ENCODE peak calls at places on chromosomes 6 and 20, in eight cellular contexts. Q is NCI-H1105, O is foreskin keratinocyte, H is HFF-Myc, G is iris pigment epithelial cell, I is skeletal muscle cell, R is HEK293T, D is AG08396. P is an unnamed sample.

GRCh38 chr6:85450578-85450884 is 648 bp downstream of the NT5E start:
- DNase-seq in Q (no peak), O (no peak), H (no peak), G (no peak), I (no peak), R (no peak), D (no peak), P (no peak)

GRCh38 chr6:37689356-37689755 is 8.3 kb downstream of the MDGA1 start:
- DNase-seq in Q (no peak), O (no peak), H (no peak), G (no peak), I (no peak), R (no peak), D (no peak), P (no peak)

GRCh38 chr6:31776563-31776960 is 566 bp downstream of the VWA7 start:
- DNase-seq in Q (no peak), O (no peak), H (no peak), G (no peak), I (no peak), R (no peak), D (no peak), P (no peak)

GRCh38 chr6:90915224-90915915 is 328.5 kb upstream of the MAP3K7 start:
- DNase-seq in Q (no peak), O (no peak), H (no peak), G (no peak), I (no peak), R (no peak), D (no peak), P (no peak)

GRCh38 chr20:13099676-13100075 is 90.9 kb downstream of the SPTLC3 start:
- DNase-seq in Q (no peak), O (peak; percentile 98), H (no peak), G (no peak), I (no peak), R (no peak), D (no peak), P (no peak)

GRCh38 chr20:9689041-9689440 is 149.8 kb downstream of the PAK5 start:
- DNase-seq in Q (no peak), O (no peak), H (no peak), G (no peak), I (no peak), R (no peak), D (no peak), P (no peak)

GRCh38 chr6:3751730-3752537 is 421 bp upstream of the PXDC1 start:
- DNase-seq in Q (peak; percentile 33), O (peak; percentile 64), H (no peak), G (peak; percentile 95), I (peak; percentile 84), R (peak; percentile 78), D (peak; percentile 95), P (peak; percentile 45)

GRCh38 chr6:105757512-105758200 is 328.5 kb upstream of the PRDM1 start:
- DNase-seq in Q (peak; percentile 72), O (peak; percentile 75), H (no peak), G (no peak), I (no peak), R (no peak), D (no peak), P (no peak)

GRCh38 chr6:27161946-27162603 is 85.4 kb upstream of the PRSS16 start:
- DNase-seq in Q (peak; percentile 52), O (peak; percentile 74), H (peak; percentile 41), G (peak; percentile 70), I (no peak), R (peak; percentile 20), D (peak; percentile 12), P (peak; percentile 39)

GRCh38 chr20:3210346-3210745 is 1.0 kb downstream of the ITPA start:
- DNase-seq in Q (no peak), O (no peak), H (no peak), G (no peak), I (no peak), R (no peak), D (no peak), P (no peak)

GRCh38 chr20:49894073-49894470 is 21.3 kb downstream of the SPATA2 start:
- DNase-seq in Q (no peak), O (no peak), H (no peak), G (no peak), I (no peak), R (no peak), D (no peak), P (no peak)

GRCh38 chr6:130385059-130385695 is 19.4 kb downstream of the TMEM200A start:
- DNase-seq in Q (no peak), O (no peak), H (no peak), G (no peak), I (no peak), R (no peak), D (no peak), P (no peak)

GRCh38 chr6:81749704-81750103 is 2.8 kb downstream of the TENT5A start:
- DNase-seq in Q (peak; percentile 60), O (no peak), H (no peak), G (no peak), I (no peak), R (no peak), D (peak; percentile 19), P (no peak)

GRCh38 chr6:4291453-4292403 is 156.4 kb upstream of the ECI2 start:
- DNase-seq in Q (no peak), O (peak; percentile 57), H (no peak), G (peak; percentile 84), I (no peak), R (no peak), D (peak; percentile 35), P (no peak)

GRCh38 chr6:158605266-158605878 is 39.2 kb downstream of the DYNLT1 start:
- DNase-seq in Q (peak; percentile 66), O (peak; percentile 41), H (peak; percentile 51), G (peak; percentile 74), I (peak; percentile 23), R (peak; percentile 84), D (peak; percentile 84), P (peak; percentile 35)

GRCh38 chr20:59412896-59413295 is 112.5 kb downstream of the EDN3 start:
- DNase-seq in Q (no peak), O (no peak), H (no peak), G (no peak), I (no peak), R (no peak), D (no peak), P (no peak)

GRCh38 chr6:144702781-144703180 is 417.6 kb downstream of the UTRN start:
- DNase-seq in Q (no peak), O (no peak), H (no peak), G (no peak), I (no peak), R (no peak), D (no peak), P (no peak)

GRCh38 chr6:127131275-127131674 is 12.8 kb downstream of the RSPO3 start:
- DNase-seq in Q (no peak), O (no peak), H (no peak), G (no peak), I (no peak), R (no peak), D (no peak), P (no peak)

GRCh38 chr20:17202668-17203067 is 24.2 kb upstream of the PCSK2 start:
- DNase-seq in Q (no peak), O (no peak), H (no peak), G (no peak), I (no peak), R (peak; percentile 23), D (no peak), P (no peak)

GRCh38 chr6:28789553-28790083 is 134.2 kb downstream of the TRIM27 start:
- DNase-seq in Q (peak; percentile 65), O (peak; percentile 76), H (no peak), G (peak; percentile 68), I (no peak), R (no peak), D (peak; percentile 27), P (no peak)

GRCh38 chr20:13638162-13638495 is 603 bp downstream of the TASP1 start:
- DNase-seq in Q (no peak), O (peak; percentile 17), H (no peak), G (peak; percentile 20), I (no peak), R (peak; percentile 48), D (peak; percentile 12), P (no peak)

GRCh38 chr6:39309942-39310531 is 4.2 kb downstream of the KCNK17 start:
- DNase-seq in Q (peak; percentile 30), O (peak; percentile 35), H (peak; percentile 20), G (peak; percentile 64), I (peak; percentile 15), R (peak; percentile 85), D (peak; percentile 88), P (peak; percentile 12)

GRCh38 chr20:4989570-4989969 is 11.7 kb downstream of the SLC23A2 start:
- DNase-seq in Q (no peak), O (no peak), H (no peak), G (no peak), I (no peak), R (no peak), D (no peak), P (no peak)

GRCh38 chr6:151389640-151390275 is 1.6 kb downstream of the ZBTB2 start:
- DNase-seq in Q (peak; percentile 54), O (peak; percentile 77), H (no peak), G (peak; percentile 69), I (peak; percentile 57), R (peak; percentile 61), D (peak; percentile 56), P (no peak)

GRCh38 chr6:134358320-134358719 is 40.4 kb upstream of the SGK1 start:
- DNase-seq in Q (no peak), O (no peak), H (no peak), G (peak; percentile 98), I (peak; percentile 53), R (no peak), D (no peak), P (no peak)

GRCh38 chr20:14189794-14190402 is 147.5 kb downstream of the FLRT3 start:
- DNase-seq in Q (peak; percentile 28), O (peak; percentile 52), H (peak; percentile 20), G (peak; percentile 39), I (no peak), R (no peak), D (no peak), P (no peak)

GRCh38 chr20:62215991-62216635 is 4.0 kb downstream of the HRH3 start:
- DNase-seq in Q (no peak), O (no peak), H (no peak), G (no peak), I (no peak), R (no peak), D (no peak), P (no peak)

GRCh38 chr6:100453701-100454521 is 10.8 kb downstream of the SIM1 start:
- DNase-seq in Q (no peak), O (no peak), H (no peak), G (no peak), I (no peak), R (no peak), D (no peak), P (no peak)

GRCh38 chr6:122872311-122872710 is 83.3 kb downstream of the SMPDL3A start:
- DNase-seq in Q (no peak), O (no peak), H (no peak), G (no peak), I (no peak), R (no peak), D (no peak), P (no peak)

GRCh38 chr6:37127961-37128862 is 41.7 kb upstream of the PIM1 start:
- DNase-seq in Q (no peak), O (peak; percentile 64), H (no peak), G (peak; percentile 46), I (no peak), R (no peak), D (no peak), P (no peak)